ENCODE peak calls at places on chromosomes 16 and 17, in four cellular contexts. One of them, this sample, is unnamed.

GRCh38 chr17:77696720-77697460 is 261.6 kb upstream of the TNRC6C start:
- DNase-seq in GM12878: no peak
- DNase-seq in HL-60: no peak
- DNase-seq in K562: no peak
- DNase-seq in this sample: no peak

GRCh38 chr16:30434852-30435251 is 5.0 kb upstream of the DCTPP1 start:
- DNase-seq in K562: no peak
- DNase-seq in GM12878: no peak
- DNase-seq in HL-60: no peak
- DNase-seq in this sample: no peak

GRCh38 chr17:37570527-37571093 is 38.6 kb downstream of the SYNRG start:
- DNase-seq in GM12878: no peak
- DNase-seq in HL-60: peak
- DNase-seq in K562: peak
- DNase-seq in this sample: peak

GRCh38 chr16:11202260-11203091 is 53.5 kb downstream of the SOCS1 start:
- DNase-seq in HL-60: no peak
- DNase-seq in GM12878: peak
- DNase-seq in K562: no peak
- DNase-seq in this sample: no peak

GRCh38 chr17:7557147-7557764 is 1.3 kb upstream of the TNFSF13 start:
- DNase-seq in HL-60: no peak
- DNase-seq in K562: no peak
- DNase-seq in GM12878: no peak
- DNase-seq in this sample: no peak

GRCh38 chr17:59830007-59830630 is 62.6 kb downstream of the TUBD1 start:
- DNase-seq in K562: no peak
- DNase-seq in HL-60: no peak
- DNase-seq in GM12878: no peak
- DNase-seq in this sample: no peak

GRCh38 chr17:49738456-49739163 is 25.3 kb downstream of the FAM117A start:
- DNase-seq in K562: no peak
- DNase-seq in HL-60: no peak
- DNase-seq in GM12878: no peak
- DNase-seq in this sample: no peak

GRCh38 chr17:1154704-1155103 is 25.1 kb downstream of the ABR start:
- DNase-seq in K562: no peak
- DNase-seq in HL-60: no peak
- DNase-seq in GM12878: no peak
- DNase-seq in this sample: no peak

GRCh38 chr17:50209472-50210248 is 8.2 kb upstream of the COL1A1 start:
- DNase-seq in HL-60: no peak
- DNase-seq in GM12878: no peak
- DNase-seq in K562: peak
- DNase-seq in this sample: no peak

GRCh38 chr16:69937465-69937951 is 13.6 kb upstream of the CLEC18A start:
- DNase-seq in HL-60: no peak
- DNase-seq in GM12878: no peak
- DNase-seq in K562: peak
- DNase-seq in this sample: no peak

GRCh38 chr16:19005561-19006445 is 22.1 kb downstream of the TMC7 start:
- DNase-seq in K562: no peak
- DNase-seq in HL-60: no peak
- DNase-seq in GM12878: no peak
- DNase-seq in this sample: no peak

GRCh38 chr16:27222499-27223225 is 19.3 kb downstream of the KDM8 start:
- DNase-seq in GM12878: no peak
- DNase-seq in HL-60: no peak
- DNase-seq in K562: no peak
- DNase-seq in this sample: no peak

GRCh38 chr17:350706-351435 is 1.7 kb downstream of the RPH3AL start:
- DNase-seq in HL-60: no peak
- DNase-seq in GM12878: no peak
- DNase-seq in K562: no peak
- DNase-seq in this sample: no peak

GRCh38 chr16:71461686-71462648 is at the start of gene ZNF23:
- DNase-seq in GM12878: peak
- DNase-seq in K562: peak
- DNase-seq in HL-60: peak
- DNase-seq in this sample: peak

GRCh38 chr17:80760501-80760900 is 215.9 kb downstream of the RPTOR start:
- DNase-seq in HL-60: no peak
- DNase-seq in GM12878: peak
- DNase-seq in K562: no peak
- DNase-seq in this sample: no peak

GRCh38 chr17:64345691-64346376 is 44.8 kb downstream of the PECAM1 start:
- DNase-seq in HL-60: no peak
- DNase-seq in GM12878: no peak
- DNase-seq in K562: no peak
- DNase-seq in this sample: no peak

GRCh38 chr16:66551362-66551761 is 1.0 kb upstream of the CKLF start:
- DNase-seq in GM12878: peak
- DNase-seq in K562: peak
- DNase-seq in HL-60: peak
- DNase-seq in this sample: no peak

GRCh38 chr17:66702106-66702936 is 132.6 kb upstream of the CACNG5 start:
- DNase-seq in HL-60: no peak
- DNase-seq in GM12878: no peak
- DNase-seq in K562: no peak
- DNase-seq in this sample: no peak

GRCh38 chr17:34066528-34066927 is 188.6 kb upstream of the CCL2 start:
- DNase-seq in HL-60: no peak
- DNase-seq in K562: no peak
- DNase-seq in GM12878: no peak
- DNase-seq in this sample: no peak

GRCh38 chr17:10271004-10271620 is 72.7 kb upstream of the GAS7 start:
- DNase-seq in K562: no peak
- DNase-seq in GM12878: no peak
- DNase-seq in HL-60: peak
- DNase-seq in this sample: no peak

GRCh38 chr17:65434878-65435277 is 126.6 kb downstream of the AXIN2 start:
- DNase-seq in HL-60: no peak
- DNase-seq in GM12878: no peak
- DNase-seq in K562: no peak
- DNase-seq in this sample: no peak

GRCh38 chr16:64738321-64738960 is 383.4 kb downstream of the CDH11 start:
- DNase-seq in K562: no peak
- DNase-seq in HL-60: no peak
- DNase-seq in GM12878: no peak
- DNase-seq in this sample: no peak

GRCh38 chr16:9092963-9093477 is 1.6 kb downstream of the HAPSTR1 start:
- DNase-seq in GM12878: no peak
- DNase-seq in HL-60: no peak
- DNase-seq in K562: peak
- DNase-seq in this sample: no peak

GRCh38 chr16:89155851-89156739 is 15.5 kb upstream of the CDH15 start:
- DNase-seq in HL-60: no peak
- DNase-seq in K562: no peak
- DNase-seq in GM12878: no peak
- DNase-seq in this sample: no peak

GRCh38 chr17:6928193-6928592 is 67.7 kb upstream of the ALOX12 start:
- DNase-seq in K562: no peak
- DNase-seq in HL-60: no peak
- DNase-seq in GM12878: no peak
- DNase-seq in this sample: no peak

GRCh38 chr17:79459846-79460245 is 151.0 kb downstream of the RBFOX3 start:
- DNase-seq in HL-60: no peak
- DNase-seq in K562: no peak
- DNase-seq in GM12878: no peak
- DNase-seq in this sample: no peak

GRCh38 chr17:29257756-29258155 is 11.1 kb downstream of the CRYBA1 start:
- DNase-seq in GM12878: no peak
- DNase-seq in K562: no peak
- DNase-seq in HL-60: no peak
- DNase-seq in this sample: no peak

GRCh38 chr17:29251969-29252866 is 5.6 kb downstream of the CRYBA1 start:
- DNase-seq in K562: peak
- DNase-seq in GM12878: no peak
- DNase-seq in HL-60: no peak
- DNase-seq in this sample: no peak

GRCh38 chr17:29253037-29253436 is 6.4 kb downstream of the CRYBA1 start:
- DNase-seq in K562: no peak
- DNase-seq in GM12878: no peak
- DNase-seq in HL-60: no peak
- DNase-seq in this sample: no peak

GRCh38 chr17:29256116-29256515 is 9.5 kb downstream of the CRYBA1 start:
- DNase-seq in HL-60: peak
- DNase-seq in K562: no peak
- DNase-seq in GM12878: no peak
- DNase-seq in this sample: no peak

GRCh38 chr17:29256735-29257466 is 10.2 kb downstream of the CRYBA1 start:
- DNase-seq in K562: no peak
- DNase-seq in HL-60: no peak
- DNase-seq in GM12878: no peak
- DNase-seq in this sample: no peak
- TF ChIP-seq POLR2AphosphoS5 in K562: no peak
- TF ChIP-seq POLR2AphosphoS5 in HL-60: no peak
- TF ChIP-seq POLR2AphosphoS5 in GM12878: no peak
- TF ChIP-seq POLR2AphosphoS5 in this sample: no peak

GRCh38 chr16:54707813-54708212 is 222.9 kb upstream of the IRX5 start:
- DNase-seq in HL-60: no peak
- DNase-seq in GM12878: no peak
- DNase-seq in K562: no peak
- DNase-seq in this sample: no peak
- TF ChIP-seq POLR2AphosphoS5 in HL-60: no peak
- TF ChIP-seq POLR2AphosphoS5 in GM12878: no peak
- TF ChIP-seq POLR2AphosphoS5 in K562: no peak
- TF ChIP-seq POLR2AphosphoS5 in this sample: no peak

GRCh38 chr17:57089391-57089790 is 4.3 kb downstream of the AKAP1 start:
- DNase-seq in HL-60: no peak
- DNase-seq in GM12878: no peak
- DNase-seq in K562: no peak
- DNase-seq in this sample: no peak

GRCh38 chr17:57090560-57091185 is 5.6 kb downstream of the AKAP1 start:
- DNase-seq in HL-60: no peak
- DNase-seq in GM12878: no peak
- DNase-seq in K562: no peak
- DNase-seq in this sample: no peak

GRCh38 chr17:57092171-57092570 is 7.1 kb downstream of the AKAP1 start:
- DNase-seq in GM12878: no peak
- DNase-seq in K562: no peak
- DNase-seq in HL-60: peak
- DNase-seq in this sample: no peak

GRCh38 chr17:57092779-57093178 is 7.7 kb downstream of the AKAP1 start:
- DNase-seq in K562: no peak
- DNase-seq in GM12878: no peak
- DNase-seq in HL-60: no peak
- DNase-seq in this sample: no peak

GRCh38 chr17:57091186-57091618 is 6.2 kb downstream of the AKAP1 start:
- DNase-seq in K562: no peak
- DNase-seq in HL-60: no peak
- DNase-seq in GM12878: no peak
- DNase-seq in this sample: no peak
- TF ChIP-seq POLR2AphosphoS5 in K562: no peak
- TF ChIP-seq POLR2AphosphoS5 in HL-60: no peak
- TF ChIP-seq POLR2AphosphoS5 in GM12878: no peak
- TF ChIP-seq POLR2AphosphoS5 in this sample: no peak

DNA sequence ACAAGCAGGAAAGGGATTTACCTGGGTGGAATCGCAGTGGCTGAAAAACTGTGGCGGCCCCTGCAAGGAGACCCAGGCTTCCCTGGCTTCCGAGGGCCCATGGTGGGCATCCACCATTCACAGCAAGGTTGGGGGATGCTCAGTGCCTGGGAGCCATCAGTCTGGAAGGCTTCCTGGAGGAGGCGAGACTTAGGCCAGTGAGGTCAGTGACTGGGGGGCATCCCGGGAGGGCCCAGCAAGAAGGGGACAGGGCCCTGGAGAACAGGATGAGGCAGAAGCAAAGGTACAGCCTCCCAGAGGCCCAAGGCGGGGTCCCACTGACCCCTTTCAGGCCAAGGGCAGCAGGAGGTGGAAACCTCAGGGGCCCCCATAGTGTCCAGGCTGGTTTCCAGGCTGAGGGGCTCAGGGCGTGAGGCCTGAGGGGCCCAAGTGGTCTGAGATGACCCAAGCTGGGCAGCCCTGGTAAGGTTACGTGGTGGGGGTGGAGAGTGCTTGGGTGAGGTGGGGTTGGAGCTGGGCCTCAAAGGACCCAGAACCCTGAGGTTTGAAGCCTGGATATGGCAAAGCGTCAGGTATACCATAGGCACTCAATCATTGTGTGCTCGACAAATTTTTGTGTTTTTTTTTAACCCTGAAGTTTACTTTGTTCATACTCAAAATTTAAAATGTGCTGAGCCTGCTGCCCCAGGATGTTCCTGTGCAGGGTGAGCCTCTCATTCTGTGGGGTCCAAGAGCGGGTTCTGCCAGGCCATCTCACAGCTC is 15.8 kb upstream of the SRRM2 start:
- DNase-seq in K562: no peak
- DNase-seq in HL-60: no peak
- DNase-seq in GM12878: no peak
- DNase-seq in this sample: no peak
- TF ChIP-seq POLR2AphosphoS5 in K562: no peak
- TF ChIP-seq POLR2AphosphoS5 in HL-60: no peak
- TF ChIP-seq POLR2AphosphoS5 in GM12878: no peak
- TF ChIP-seq POLR2AphosphoS5 in this sample: no peak

DNA sequence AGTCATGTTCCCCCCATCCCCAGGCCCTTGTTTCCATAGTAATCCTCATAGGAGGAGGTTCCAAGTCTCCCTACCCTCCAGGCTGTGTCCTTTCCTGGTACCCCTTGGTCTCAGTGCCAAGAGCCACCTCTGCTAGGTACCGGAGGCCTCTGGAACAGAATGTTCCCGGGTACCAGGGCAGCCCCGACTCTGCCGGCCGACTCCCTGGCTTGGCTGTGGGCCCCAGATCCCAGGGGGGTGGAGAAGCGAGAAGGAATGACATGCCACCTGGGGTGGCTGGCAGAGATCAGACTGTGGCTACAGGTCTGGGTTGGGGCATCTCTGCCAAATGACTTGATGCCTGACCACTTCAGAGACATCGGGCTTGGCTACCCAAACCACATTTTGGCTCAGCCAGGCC is 3.6 kb downstream of the STAC2 start:
- DNase-seq in K562: no peak
- DNase-seq in HL-60: no peak
- DNase-seq in GM12878: no peak
- DNase-seq in this sample: no peak
- TF ChIP-seq POLR2AphosphoS5 in K562: no peak
- TF ChIP-seq POLR2AphosphoS5 in HL-60: no peak
- TF ChIP-seq POLR2AphosphoS5 in GM12878: no peak
- TF ChIP-seq POLR2AphosphoS5 in this sample: no peak

GRCh38 chr17:27654654-27655524 is 23.9 kb downstream of the LGALS9 start:
- DNase-seq in GM12878: peak
- DNase-seq in K562: peak
- DNase-seq in HL-60: peak
- DNase-seq in this sample: peak
- TF ChIP-seq POLR2AphosphoS5 in GM12878: no peak
- TF ChIP-seq POLR2AphosphoS5 in K562: no peak
- TF ChIP-seq POLR2AphosphoS5 in HL-60: no peak
- TF ChIP-seq POLR2AphosphoS5 in this sample: no peak

GRCh38 chr16:1492923-1493745 is at the start of gene TELO2:
- DNase-seq in GM12878: no peak
- DNase-seq in HL-60: peak
- DNase-seq in K562: peak
- DNase-seq in this sample: peak
- TF ChIP-seq POLR2AphosphoS5 in GM12878: peak
- TF ChIP-seq POLR2AphosphoS5 in HL-60: peak
- TF ChIP-seq POLR2AphosphoS5 in K562: peak
- TF ChIP-seq POLR2AphosphoS5 in this sample: no peak

This sample was measured in GM12892.